ENCODE peak calls at places on chromosomes 4 and X, in six cellular contexts. L, V, J, T, X and I are unnamed samples. For H3K27me3, the result is how much of the 10 kb centered on the place peaks cover.

GRCh38 chr4:144399927-144400326 is 246.0 kb upstream of the HHIP start:
- DNase-seq in T (no peak), V (peak), X (no peak), L (no peak), J (peak), I (peak)

GRCh38 chrX:110125435-110125834 is 122.5 kb downstream of the TMEM164 start:
- DNase-seq in L (no peak), T (no peak), X (no peak), J (no peak), V (peak), I (no peak)

GRCh38 chr4:41141910-41142309 is 72.4 kb downstream of the APBB2 start:
- DNase-seq in X (no peak), L (no peak), J (peak), T (no peak), V (no peak), I (no peak)

GRCh38 chr4:6523251-6523650 is 50.8 kb upstream of the PPP2R2C start:
- DNase-seq in L (no peak), X (no peak), T (no peak), V (no peak), J (peak), I (no peak)

GRCh38 chr4:112511294-112512118 is 4.5 kb downstream of the NEUROG2 start:
- DNase-seq in X (no peak), J (no peak), T (no peak), L (no peak), V (no peak), I (no peak)

GRCh38 chrX:1609759-1610158 is 5.1 kb upstream of the ASMT start:
- DNase-seq in V (no peak), L (no peak), T (no peak), J (no peak), X (no peak), I (no peak)

GRCh38 chr4:130092187-130093015 is 996.4 kb downstream of the C4orf33 start:
- DNase-seq in J (no peak), V (no peak), L (no peak), X (no peak), T (no peak), I (no peak)

GRCh38 chr4:1871471-1872021 is 353 bp downstream of the NSD2 start:
- DNase-seq in L (no peak), V (peak), X (peak), T (no peak), J (no peak), I (no peak)

GRCh38 chrX:43436497-43436896 is 219.6 kb upstream of the MAOA start:
- DNase-seq in X (no peak), L (no peak), V (no peak), J (no peak), T (no peak), I (no peak)

GRCh38 chrX:103531002-103531401 is 11.7 kb upstream of the RAB40A start:
- DNase-seq in J (no peak), X (no peak), V (no peak), L (no peak), T (no peak), I (peak)

GRCh38 chrX:103536071-103536470 is 16.8 kb upstream of the RAB40A start:
- DNase-seq in L (no peak), J (no peak), X (no peak), T (no peak), V (no peak), I (no peak)

GRCh38 chrX:103530540-103530939 is 11.3 kb upstream of the RAB40A start:
- DNase-seq in T (no peak), J (no peak), X (no peak), V (no peak), L (no peak), I (no peak)

GRCh38 chrX:103535206-103535605 is 15.9 kb upstream of the RAB40A start:
- DNase-seq in X (no peak), V (no peak), T (no peak), L (no peak), J (no peak), I (no peak)

DNA sequence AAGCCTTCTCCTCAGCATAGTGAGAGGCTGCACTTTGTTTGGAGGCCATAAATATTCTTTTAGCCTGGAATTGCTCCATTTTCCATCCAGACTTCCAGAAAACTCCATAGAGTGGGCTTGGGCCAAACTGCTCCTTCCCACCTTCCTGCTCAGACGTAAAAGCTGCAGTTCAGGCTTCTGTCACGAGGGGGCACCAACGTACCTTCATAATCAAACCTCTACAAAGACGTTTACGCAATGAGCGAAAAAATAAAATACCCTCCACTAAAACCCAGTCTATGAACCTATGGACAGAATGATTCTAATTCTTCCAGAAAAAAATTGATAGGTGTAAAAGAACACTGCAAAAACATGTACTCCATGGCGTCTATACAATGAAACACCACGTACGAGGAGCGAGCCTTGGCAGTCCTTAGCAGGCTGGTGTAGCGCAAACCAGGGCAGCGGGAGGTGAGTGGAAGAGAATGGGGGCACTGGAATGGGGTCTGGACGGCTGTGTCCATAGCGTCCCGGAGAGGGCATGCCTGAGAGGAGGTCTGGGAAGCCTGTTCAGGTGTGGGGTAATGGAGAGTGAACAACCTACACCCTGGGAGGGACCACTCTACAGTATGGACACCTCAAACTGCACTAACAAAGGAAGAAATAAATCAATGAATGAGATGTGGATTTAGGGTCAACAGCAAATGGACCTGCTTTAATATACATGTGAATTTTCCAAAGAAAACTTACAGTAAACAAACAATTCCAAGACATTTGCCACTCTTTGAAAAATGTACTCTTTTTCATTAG is 14.3 kb upstream of the RAB40A start:
- DNase-seq in T (peak), X (peak), V (peak), J (peak), L (peak), I (peak)
- H3K4me3 ChIP-seq in T (no peak), X (peak), V (no peak), J (no peak), L (peak), I (peak)

GRCh38 chr4:148445071-148445902 is 3.1 kb upstream of the NR3C2 start:
- DNase-seq in L (peak), X (peak), T (no peak), J (no peak), V (peak), I (no peak)

GRCh38 chr4:148447672-148448071 is 5.5 kb upstream of the NR3C2 start:
- DNase-seq in X (no peak), J (peak), V (no peak), L (no peak), T (no peak), I (no peak)

GRCh38 chr4:148443550-148444295 is 1.5 kb upstream of the NR3C2 start:
- DNase-seq in X (peak), V (peak), J (no peak), L (peak), T (no peak), I (no peak)

GRCh38 chr4:148444296-148445070 is 2.3 kb upstream of the NR3C2 start:
- DNase-seq in L (peak), J (no peak), T (no peak), X (peak), V (peak), I (no peak)

DNA sequence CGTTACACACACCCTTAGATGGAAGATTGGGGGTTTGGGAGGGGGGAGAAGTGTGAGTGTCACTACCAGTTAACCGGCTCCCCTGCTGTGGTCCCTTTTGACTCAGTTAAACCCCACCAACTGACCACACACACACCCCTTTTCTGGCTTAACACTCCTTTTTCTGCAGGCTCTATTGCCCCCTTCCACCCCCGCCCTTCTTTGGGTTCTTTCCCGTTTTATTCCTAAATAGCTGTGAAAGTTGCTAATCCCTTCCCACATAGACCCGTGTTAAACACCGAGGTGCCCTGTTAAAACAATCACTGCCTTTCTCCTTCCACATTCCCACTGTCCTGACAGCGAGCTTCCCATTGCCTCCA is 3.7 kb upstream of the NR3C2 start:
- DNase-seq in X (no peak), J (no peak), L (no peak), V (no peak), T (no peak), I (no peak)
- H3K27me3 ChIP-seq in X (under half), J (under half), L (under half), V (half or more), T (under half), I (under half)

DNA sequence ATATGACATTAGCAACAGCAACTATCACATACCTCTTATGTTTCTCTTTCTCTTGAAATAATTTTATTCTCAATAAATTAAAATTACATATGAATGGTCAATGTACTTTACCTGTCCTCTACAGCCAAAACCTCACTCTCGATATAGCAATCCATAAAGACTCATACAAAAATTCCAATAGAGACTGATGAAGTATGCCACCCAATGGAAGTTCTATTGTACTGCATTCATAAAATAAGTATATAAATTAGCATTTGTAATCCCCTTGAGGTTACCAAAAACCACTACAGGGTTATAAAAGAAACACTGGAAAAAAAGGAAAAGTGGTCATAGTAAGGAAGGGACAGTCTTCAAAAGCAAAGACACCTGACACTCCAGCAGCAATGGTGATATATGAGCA is 32.8 kb downstream of the CLDN2 start:
- DNase-seq in V (no peak), X (no peak), J (peak), T (no peak), L (no peak), I (no peak)
- TF ChIP-seq CTCF in V (peak), X (peak), J (peak), T (no peak), L (peak), I (peak)

GRCh38 chr4:95537181-95537580 is 11.6 kb downstream of the UNC5C start:
- DNase-seq in L (no peak), J (no peak), V (no peak), X (no peak), T (no peak), I (no peak)
- H3K4me3 ChIP-seq in L (peak), J (no peak), V (no peak), X (no peak), T (no peak), I (no peak)

DNA sequence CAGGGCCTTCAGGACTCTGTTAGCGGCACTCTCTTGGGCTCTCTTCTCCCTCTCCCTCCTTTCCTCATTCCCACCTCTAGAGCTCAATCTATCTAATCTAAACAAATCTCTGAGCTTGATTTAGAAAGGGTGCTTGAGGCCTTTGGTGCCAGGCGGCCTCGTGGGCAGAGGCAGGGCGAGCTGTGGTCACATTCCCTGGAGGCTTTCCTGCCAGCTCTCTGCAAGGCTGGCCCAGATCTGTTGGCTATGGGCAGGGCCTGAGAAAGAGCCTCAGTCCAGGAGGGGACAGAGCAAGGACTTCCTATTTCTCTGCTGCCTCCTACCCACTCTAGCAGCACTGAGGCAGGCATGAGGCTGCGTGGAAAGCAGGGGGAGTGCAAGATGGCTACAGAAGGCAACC is 38.6 kb downstream of the PJA1 start:
- DNase-seq in T (no peak), J (no peak), L (no peak), V (no peak), X (no peak), I (no peak)
- H3K27me3 ChIP-seq in T (under half), J (under half), L (half or more), V (under half), X (under half), I (under half)

DNA sequence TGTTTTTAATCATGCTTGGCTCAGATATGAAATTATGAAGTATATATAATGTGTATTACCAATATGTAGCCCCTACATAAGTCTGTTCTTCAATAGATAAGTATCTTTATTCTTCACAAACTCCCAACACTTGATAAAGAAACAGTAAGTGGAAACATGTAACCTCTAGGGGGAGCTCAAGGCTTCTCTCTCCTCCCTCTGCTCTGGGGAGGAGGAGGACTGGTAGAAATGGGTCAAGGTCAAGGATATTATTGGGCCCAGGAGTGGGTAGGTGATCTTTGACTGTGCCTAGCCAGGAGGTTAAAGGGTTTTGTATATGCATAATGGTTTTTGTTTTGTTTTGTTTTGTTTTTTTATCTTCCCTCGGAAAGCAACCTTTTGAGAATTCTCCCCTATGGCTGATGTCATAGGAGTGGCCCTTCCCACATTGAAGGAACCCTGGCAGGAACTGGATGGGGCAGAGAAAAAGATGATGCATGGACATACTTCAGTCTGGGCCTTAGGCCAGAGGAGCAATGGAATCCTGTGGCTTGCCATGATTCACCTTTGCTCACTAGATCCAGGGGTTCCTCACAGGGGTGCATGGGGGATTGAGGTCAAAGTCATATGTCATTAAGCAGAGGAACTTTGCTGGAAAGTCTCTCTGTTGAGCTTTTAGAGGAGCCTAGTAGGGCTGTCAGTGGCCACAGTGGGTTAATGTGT is 460.3 kb downstream of the MID1IP1 start:
- DNase-seq in T (peak), J (peak), L (no peak), V (peak), X (no peak), I (peak)
- TF ChIP-seq CTCF in T (no peak), J (peak), L (peak), V (peak), X (peak), I (peak)